ENCODE peak calls at places on chromosomes 5 and 9, in nine cellular contexts. O is stimulated activated CD8-positive, alpha-beta memory T cell treated with anti-CD3 and anti-CD28 coated beads, Interleukin-15, amount 100 ng/mL, for 4 hours; G is NCI-H1092; K is midbrain; P is anterior cingulate cortex; C is progenitor cell of endocrine pancreas; F is T-helper 22 cell; H is head of caudate nucleus; T is lower lobe of right lung. X is an unnamed sample.
A peak's percentile ranks its signal among the peaks of the same experiment; 100 is the strongest.

GRCh38 chr5:177374211-177374610 is 10.0 kb upstream of the SLC34A1 start:
- DNase-seq in K (no peak), T (no peak), O (no peak), F (no peak), C (no peak), G (no peak), H (no peak), P (no peak), X (no peak)

GRCh38 chr9:28915256-28915930 is 1342.1 kb upstream of the C9orf72 start:
- DNase-seq in P (no peak), O (no peak), C (no peak), H (no peak), K (no peak), G (no peak), F (no peak), T (no peak), X (no peak)

GRCh38 chr5:78659714-78660113 is 11.1 kb upstream of the LHFPL2 start:
- DNase-seq in G (no peak), O (no peak), K (no peak), P (no peak), F (no peak), C (no peak), H (no peak), T (no peak), X (no peak)

GRCh38 chr5:155082401-155082800 is 68.8 kb downstream of the KIF4B start:
- DNase-seq in K (no peak), P (no peak), T (no peak), O (no peak), G (no peak), C (no peak), F (no peak), H (no peak), X (no peak)

GRCh38 chr9:136095028-136095494 is at the start of gene NACC2:
- DNase-seq in O (no peak), H (peak; percentile 53), T (peak; percentile 81), P (no peak), F (no peak), K (peak; percentile 25), G (no peak), C (no peak), X (peak; percentile 39)

GRCh38 chr9:111851536-111851935 is 45.1 kb upstream of the UGCG start:
- DNase-seq in T (no peak), G (no peak), C (no peak), K (no peak), P (no peak), O (no peak), F (no peak), H (no peak), X (no peak)

GRCh38 chr5:141623197-141623596 is 4.4 kb upstream of the DIAPH1 start:
- DNase-seq in H (no peak), C (no peak), P (no peak), F (no peak), T (no peak), K (peak; percentile 32), O (no peak), G (no peak), X (no peak)

GRCh38 chr9:135641745-135642144 is 2.4 kb upstream of the GLT6D1 start:
- DNase-seq in C (no peak), O (no peak), K (no peak), T (no peak), F (no peak), H (no peak), G (no peak), P (no peak), X (no peak)

GRCh38 chr9:14062449-14063187 is 251.3 kb downstream of the NFIB start:
- DNase-seq in T (no peak), P (no peak), H (no peak), G (peak; percentile 28), O (no peak), K (no peak), C (no peak), F (no peak), X (no peak)

GRCh38 chr5:169980418-169981053 is at the start of gene INSYN2B:
- DNase-seq in O (no peak), T (peak; percentile 47), C (peak; percentile 62), P (peak; percentile 50), H (peak; percentile 58), K (peak; percentile 91), G (peak; percentile 44), F (no peak), X (peak; percentile 82)

GRCh38 chr5:172545291-172545761 is 91.0 kb upstream of the SH3PXD2B start:
- DNase-seq in P (no peak), H (no peak), O (no peak), K (no peak), F (no peak), T (no peak), G (no peak), C (no peak), X (no peak)

GRCh38 chr5:91699429-91699828 is 316.3 kb upstream of the ARRDC3 start:
- DNase-seq in F (no peak), T (no peak), K (no peak), O (no peak), H (no peak), C (no peak), G (no peak), P (no peak), X (no peak)

GRCh38 chr5:77847814-77848290 is 71.7 kb upstream of the TBCA start:
- DNase-seq in T (no peak), F (no peak), C (no peak), G (no peak), K (peak; percentile 46), H (peak; percentile 27), P (no peak), O (no peak), X (peak; percentile 49)

GRCh38 chr9:89000281-89000875 is 9.1 kb downstream of the S1PR3 start:
- DNase-seq in C (no peak), G (no peak), O (no peak), H (no peak), K (no peak), P (no peak), T (no peak), F (no peak), X (no peak)

GRCh38 chr5:125700380-125700856 is 722.8 kb upstream of the GRAMD2B start:
- DNase-seq in H (no peak), F (no peak), O (no peak), P (no peak), G (peak; percentile 59), T (no peak), K (no peak), C (no peak), X (no peak)

GRCh38 chr9:84397822-84398221 is 57.3 kb upstream of the SLC28A3 start:
- DNase-seq in K (no peak), P (no peak), G (no peak), C (no peak), T (no peak), H (no peak), F (no peak), O (no peak), X (no peak)

GRCh38 chr9:114981095-114981494 is 50.7 kb upstream of the TNFSF8 start:
- DNase-seq in G (no peak), O (no peak), T (no peak), F (no peak), P (no peak), K (no peak), C (no peak), H (no peak), X (no peak)

GRCh38 chr5:147986134-147986757 is 77.5 kb upstream of the SPINK5 start:
- DNase-seq in P (no peak), K (no peak), G (no peak), T (no peak), F (no peak), C (no peak), O (no peak), H (no peak), X (no peak)

GRCh38 chr9:131111854-131112311 is 13.5 kb upstream of the NUP214 start:
- DNase-seq in C (no peak), K (peak; percentile 93), O (no peak), H (peak; percentile 87), T (no peak), P (peak; percentile 53), F (no peak), G (no peak), X (peak; percentile 93)

GRCh38 chr5:148972958-148973357 is 89.9 kb downstream of the SH3TC2 start:
- DNase-seq in P (no peak), O (no peak), F (no peak), K (no peak), G (no peak), C (no peak), T (no peak), H (no peak), X (no peak)

GRCh38 chr5:139495644-139496435 is 13.3 kb upstream of the STING1 start:
- DNase-seq in T (no peak), O (no peak), H (no peak), K (no peak), F (no peak), G (no peak), C (no peak), P (no peak), X (peak; percentile 12)

GRCh38 chr5:59652449-59652848 is 241.1 kb downstream of the PDE4D start:
- DNase-seq in F (no peak), K (no peak), H (no peak), C (no peak), G (no peak), O (no peak), T (no peak), P (no peak), X (no peak)

GRCh38 chr9:116737137-116737546 is 50.0 kb downstream of the TRIM32 start:
- DNase-seq in O (no peak), P (peak; percentile 79), F (peak; percentile 1), T (peak; percentile 82), H (peak; percentile 84), G (peak; percentile 67), K (peak; percentile 81), C (peak; percentile 91), X (peak; percentile 80)

GRCh38 chr5:168114444-168115017 is 176.9 kb upstream of the WWC1 start:
- DNase-seq in T (peak; percentile 54), H (peak; percentile 62), F (no peak), O (no peak), P (no peak), K (no peak), C (peak; percentile 23), G (no peak), X (no peak)

GRCh38 chr9:127878001-127878651 is 651 bp upstream of the AK1 start:
- DNase-seq in K (no peak), O (no peak), C (no peak), P (no peak), G (no peak), F (no peak), H (no peak), T (no peak), X (no peak)

GRCh38 chr9:76697554-76697953 is 66.7 kb upstream of the PCA3 start:
- DNase-seq in H (no peak), F (no peak), C (no peak), P (no peak), G (no peak), O (no peak), K (no peak), T (no peak), X (no peak)

GRCh38 chr5:60586307-60586901 is 113.6 kb downstream of the DEPDC1B start:
- DNase-seq in C (no peak), F (no peak), T (no peak), K (peak; percentile 54), P (no peak), H (no peak), G (no peak), O (no peak), X (no peak)

GRCh38 chr5:141634162-141634561 is 2.5 kb downstream of the HDAC3 start:
- DNase-seq in O (no peak), P (no peak), C (no peak), F (no peak), K (no peak), T (no peak), H (no peak), G (no peak), X (no peak)

GRCh38 chr9:78598120-78598519 is 301.2 kb downstream of the PSAT1 start:
- DNase-seq in G (no peak), C (no peak), F (no peak), H (no peak), P (no peak), O (no peak), K (no peak), T (no peak), X (no peak)

GRCh38 chr9:130430734-130431535 is 13.8 kb upstream of the ASS1 start:
- DNase-seq in G (no peak), P (no peak), F (no peak), K (no peak), O (no peak), T (no peak), H (no peak), C (no peak), X (no peak)

GRCh38 chr9:15873573-15874177 is 320.8 kb downstream of the CCDC171 start:
- DNase-seq in O (no peak), P (no peak), G (peak; percentile 50), K (peak; percentile 50), H (no peak), T (no peak), C (no peak), F (no peak), X (peak; percentile 62)